ENCODE peak calls at places on chromosomes 13 and 19, in eight cellular contexts. K, B, L, W, I, R, P and Y are unnamed samples.

GRCh38 chr19:1455336-1456120 is 5.6 kb downstream of the APC2 start:
- DNase-seq in K (no peak), B (no peak), L (no peak), W (no peak), I (no peak), R (peak), P (peak), Y (no peak)

GRCh38 chr19:45305007-45305406 is 17.7 kb downstream of the CKM start:
- DNase-seq in K (no peak), B (no peak), L (no peak), W (no peak), I (no peak), R (no peak), P (no peak), Y (no peak)

GRCh38 chr13:39803156-39803555 is 147.7 kb downstream of the COG6 start:
- DNase-seq in K (no peak), B (no peak), L (no peak), W (no peak), I (no peak), R (no peak), P (peak), Y (no peak)

GRCh38 chr19:35304036-35304435 is 12.1 kb downstream of the MAG start:
- DNase-seq in K (no peak), B (no peak), L (no peak), W (no peak), I (no peak), R (no peak), P (no peak), Y (no peak)

GRCh38 chr19:14450876-14451275 is 17.8 kb downstream of the PKN1 start:
- DNase-seq in K (no peak), B (no peak), L (no peak), W (no peak), I (no peak), R (no peak), P (no peak), Y (no peak)

GRCh38 chr19:20038358-20039202 is 725 bp downstream of the ZNF682 start:
- DNase-seq in K (no peak), B (no peak), L (peak), W (no peak), I (no peak), R (peak), P (no peak), Y (no peak)

GRCh38 chr13:83221256-83221655 is 661.0 kb downstream of the SLITRK1 start:
- DNase-seq in K (no peak), B (no peak), L (no peak), W (no peak), I (no peak), R (no peak), P (no peak), Y (no peak)

GRCh38 chr13:29140277-29140676 is 320.1 kb downstream of the MTUS2 start:
- DNase-seq in K (no peak), B (peak), L (no peak), W (peak), I (no peak), R (no peak), P (no peak), Y (no peak)

GRCh38 chr19:13748169-13748884 is 16.0 kb upstream of the MRI1 start:
- DNase-seq in K (peak), B (no peak), L (peak), W (peak), I (no peak), R (peak), P (peak), Y (no peak)

GRCh38 chr13:67148219-67148583 is 81.9 kb downstream of the PCDH9 start:
- DNase-seq in K (no peak), B (no peak), L (peak), W (peak), I (no peak), R (peak), P (no peak), Y (no peak)

GRCh38 chr13:112819816-112820215 is 130.0 kb downstream of the ATP11A start:
- DNase-seq in K (no peak), B (no peak), L (no peak), W (no peak), I (no peak), R (no peak), P (no peak), Y (no peak)

GRCh38 chr13:113595131-113595530 is 10.6 kb downstream of the TFDP1 start:
- DNase-seq in K (no peak), B (no peak), L (no peak), W (no peak), I (no peak), R (no peak), P (no peak), Y (no peak)

GRCh38 chr19:5948697-5949564 is 29.0 kb downstream of the RANBP3 start:
- DNase-seq in K (peak), B (no peak), L (no peak), W (no peak), I (no peak), R (no peak), P (no peak), Y (no peak)

GRCh38 chr13:110713642-110713952 is at the start of gene ING1:
- DNase-seq in K (no peak), B (no peak), L (no peak), W (no peak), I (no peak), R (no peak), P (no peak), Y (no peak)

GRCh38 chr13:29081036-29081435 is 260.9 kb downstream of the MTUS2 start:
- DNase-seq in K (no peak), B (no peak), L (no peak), W (no peak), I (no peak), R (no peak), P (no peak), Y (no peak)

GRCh38 chr13:49791753-49792549 is 531 bp downstream of the KPNA3 start:
- DNase-seq in K (peak), B (peak), L (peak), W (no peak), I (no peak), R (peak), P (peak), Y (peak)

GRCh38 chr19:10918359-10918758 is 10.1 kb downstream of the YIPF2 start:
- DNase-seq in K (no peak), B (no peak), L (no peak), W (no peak), I (no peak), R (no peak), P (no peak), Y (no peak)

GRCh38 chr19:32748497-32748896 is 28.9 kb downstream of the TDRD12 start:
- DNase-seq in K (no peak), B (no peak), L (no peak), W (no peak), I (no peak), R (no peak), P (no peak), Y (no peak)

GRCh38 chr13:76975863-76976262 is 16.0 kb upstream of the CLN5 start:
- DNase-seq in K (no peak), B (no peak), L (no peak), W (no peak), I (no peak), R (no peak), P (no peak), Y (no peak)

GRCh38 chr13:111472559-111473460 is 152.4 kb downstream of the TEX29 start:
- DNase-seq in K (no peak), B (no peak), L (no peak), W (no peak), I (no peak), R (no peak), P (no peak), Y (no peak)

GRCh38 chr13:52319876-52320275 is 86.1 kb downstream of the THSD1 start:
- DNase-seq in K (no peak), B (no peak), L (no peak), W (peak), I (no peak), R (peak), P (no peak), Y (no peak)

GRCh38 chr13:66265446-66265845 is 964.7 kb downstream of the PCDH9 start:
- DNase-seq in K (no peak), B (no peak), L (peak), W (peak), I (no peak), R (peak), P (no peak), Y (no peak)

GRCh38 chr13:31859546-31859945 is 120.2 kb downstream of the RXFP2 start:
- DNase-seq in K (peak), B (no peak), L (no peak), W (no peak), I (no peak), R (no peak), P (no peak), Y (no peak)

GRCh38 chr19:49513746-49514118 is 1.3 kb downstream of the FCGRT start:
- DNase-seq in K (no peak), B (no peak), L (no peak), W (no peak), I (no peak), R (no peak), P (no peak), Y (no peak)

GRCh38 chr13:37534181-37534580 is 64.4 kb downstream of the POSTN start:
- DNase-seq in K (no peak), B (no peak), L (peak), W (peak), I (peak), R (peak), P (no peak), Y (no peak)

GRCh38 chr13:83895994-83896580 is 13.8 kb upstream of the SLITRK1 start:
- DNase-seq in K (no peak), B (no peak), L (peak), W (no peak), I (no peak), R (peak), P (no peak), Y (no peak)

GRCh38 chr13:46396341-46396740 is 9.3 kb upstream of the RUBCNL start:
- DNase-seq in K (no peak), B (no peak), L (no peak), W (no peak), I (no peak), R (no peak), P (no peak), Y (no peak)

GRCh38 chr13:113441661-113442060 is 11.6 kb downstream of the ADPRHL1 start:
- DNase-seq in K (no peak), B (peak), L (no peak), W (no peak), I (no peak), R (no peak), P (no peak), Y (no peak)